ENCODE peak calls at places on chromosomes 7 and 10, in seven cellular contexts. One of them, this sample, is unnamed.

GRCh38 chr10:126351021-126351420 is 37.3 kb downstream of the ADAM12 start:
- DNase-seq in hepatocyte: no peak
- DNase-seq in tibial nerve: no peak
- DNase-seq in PC-3: no peak
- DNase-seq in GM10248: no peak
- DNase-seq in AG09319: no peak
- DNase-seq in chondrocyte: no peak
- DNase-seq in this sample: no peak

GRCh38 chr10:74896788-74897527 is 70.6 kb downstream of the KAT6B start:
- DNase-seq in PC-3: no peak
- DNase-seq in hepatocyte: no peak
- DNase-seq in chondrocyte: no peak
- DNase-seq in AG09319: no peak
- DNase-seq in tibial nerve: no peak
- DNase-seq in GM10248: no peak
- DNase-seq in this sample: no peak

GRCh38 chr10:20953120-20953519 is 56.0 kb upstream of the NEBL start:
- DNase-seq in chondrocyte: no peak
- DNase-seq in PC-3: no peak
- DNase-seq in tibial nerve: no peak
- DNase-seq in hepatocyte: no peak
- DNase-seq in AG09319: no peak
- DNase-seq in GM10248: no peak
- DNase-seq in this sample: no peak

GRCh38 chr10:6600224-6600987 is 20.3 kb upstream of the PRKCQ start:
- DNase-seq in AG09319: no peak
- DNase-seq in hepatocyte: no peak
- DNase-seq in chondrocyte: no peak
- DNase-seq in tibial nerve: no peak
- DNase-seq in GM10248: no peak
- DNase-seq in PC-3: no peak
- DNase-seq in this sample: no peak

GRCh38 chr7:71521506-71521905 is 389.6 kb downstream of the GALNT17 start:
- DNase-seq in AG09319: no peak
- DNase-seq in hepatocyte: no peak
- DNase-seq in GM10248: no peak
- DNase-seq in tibial nerve: peak; percentile 43
- DNase-seq in PC-3: no peak
- DNase-seq in chondrocyte: no peak
- DNase-seq in this sample: no peak

GRCh38 chr10:70462349-70462984 is 16.1 kb upstream of the PALD1 start:
- DNase-seq in PC-3: peak; percentile 97
- DNase-seq in chondrocyte: no peak
- DNase-seq in hepatocyte: no peak
- DNase-seq in AG09319: no peak
- DNase-seq in tibial nerve: peak; percentile 43
- DNase-seq in GM10248: no peak
- DNase-seq in this sample: no peak

GRCh38 chr7:120402801-120403200 is 129.8 kb downstream of the KCND2 start:
- DNase-seq in GM10248: no peak
- DNase-seq in PC-3: peak; percentile 59
- DNase-seq in hepatocyte: no peak
- DNase-seq in AG09319: no peak
- DNase-seq in chondrocyte: no peak
- DNase-seq in tibial nerve: no peak
- DNase-seq in this sample: no peak

GRCh38 chr10:42899036-42899435 is 116.4 kb downstream of the BMS1 start:
- DNase-seq in PC-3: no peak
- DNase-seq in hepatocyte: no peak
- DNase-seq in GM10248: no peak
- DNase-seq in tibial nerve: no peak
- DNase-seq in AG09319: no peak
- DNase-seq in chondrocyte: no peak
- DNase-seq in this sample: no peak

GRCh38 chr7:69849268-69849667 is 251.0 kb downstream of the AUTS2 start:
- DNase-seq in AG09319: no peak
- DNase-seq in hepatocyte: no peak
- DNase-seq in chondrocyte: no peak
- DNase-seq in tibial nerve: no peak
- DNase-seq in GM10248: no peak
- DNase-seq in PC-3: no peak
- DNase-seq in this sample: no peak

GRCh38 chr10:106555599-106555998 is 608.9 kb downstream of the SORCS1 start:
- DNase-seq in AG09319: no peak
- DNase-seq in chondrocyte: no peak
- DNase-seq in hepatocyte: no peak
- DNase-seq in tibial nerve: no peak
- DNase-seq in PC-3: peak; percentile 32
- DNase-seq in GM10248: no peak
- DNase-seq in this sample: no peak

GRCh38 chr10:20443094-20443493 is 454.0 kb downstream of the NEBL start:
- DNase-seq in PC-3: no peak
- DNase-seq in AG09319: no peak
- DNase-seq in chondrocyte: no peak
- DNase-seq in GM10248: no peak
- DNase-seq in hepatocyte: no peak
- DNase-seq in tibial nerve: no peak
- DNase-seq in this sample: no peak

GRCh38 chr10:58775960-58776574 is 263.4 kb downstream of the BICC1 start:
- DNase-seq in chondrocyte: no peak
- DNase-seq in PC-3: peak; percentile 64
- DNase-seq in hepatocyte: no peak
- DNase-seq in AG09319: no peak
- DNase-seq in tibial nerve: no peak
- DNase-seq in GM10248: no peak
- DNase-seq in this sample: no peak

GRCh38 chr10:34109952-34110702 is 705.0 kb downstream of the PARD3 start:
- DNase-seq in tibial nerve: no peak
- DNase-seq in hepatocyte: no peak
- DNase-seq in GM10248: no peak
- DNase-seq in PC-3: peak; percentile 97
- DNase-seq in AG09319: no peak
- DNase-seq in chondrocyte: no peak
- DNase-seq in this sample: no peak

GRCh38 chr10:109689785-109690184 is 233.5 kb downstream of the XPNPEP1 start:
- DNase-seq in GM10248: no peak
- DNase-seq in tibial nerve: no peak
- DNase-seq in AG09319: no peak
- DNase-seq in PC-3: no peak
- DNase-seq in hepatocyte: no peak
- DNase-seq in chondrocyte: no peak
- DNase-seq in this sample: no peak

GRCh38 chr7:22894585-22894984 is 71.9 kb upstream of the TOMM7 start:
- DNase-seq in GM10248: no peak
- DNase-seq in tibial nerve: no peak
- DNase-seq in PC-3: no peak
- DNase-seq in AG09319: no peak
- DNase-seq in chondrocyte: no peak
- DNase-seq in hepatocyte: no peak
- DNase-seq in this sample: no peak

GRCh38 chr7:150428671-150429451 is 21.6 kb upstream of the GIMAP8 start:
- DNase-seq in tibial nerve: no peak
- DNase-seq in PC-3: peak; percentile 94
- DNase-seq in GM10248: no peak
- DNase-seq in AG09319: peak; percentile 68
- DNase-seq in chondrocyte: peak; percentile 55
- DNase-seq in hepatocyte: no peak
- DNase-seq in this sample: no peak

GRCh38 chr7:27122075-27122910 is 8.3 kb downstream of the HOXA4 start:
- DNase-seq in GM10248: no peak
- DNase-seq in chondrocyte: no peak
- DNase-seq in AG09319: no peak
- DNase-seq in PC-3: no peak
- DNase-seq in hepatocyte: peak; percentile 58
- DNase-seq in tibial nerve: no peak
- DNase-seq in this sample: no peak

GRCh38 chr7:100867040-100867795 is at the start of gene TRIP6:
- DNase-seq in PC-3: peak; percentile 74
- DNase-seq in tibial nerve: peak; percentile 95
- DNase-seq in chondrocyte: no peak
- DNase-seq in AG09319: peak; percentile 88
- DNase-seq in GM10248: peak; percentile 83
- DNase-seq in hepatocyte: peak; percentile 93
- DNase-seq in this sample: peak; percentile 67

GRCh38 chr10:76811430-76811829 is 826.2 kb downstream of the KCNMA1 start:
- DNase-seq in chondrocyte: no peak
- DNase-seq in GM10248: no peak
- DNase-seq in tibial nerve: no peak
- DNase-seq in AG09319: no peak
- DNase-seq in PC-3: no peak
- DNase-seq in hepatocyte: no peak
- DNase-seq in this sample: no peak

GRCh38 chr10:97608991-97609561 is 19.6 kb downstream of the C10orf62 start:
- DNase-seq in chondrocyte: peak; percentile 47
- DNase-seq in GM10248: no peak
- DNase-seq in AG09319: no peak
- DNase-seq in tibial nerve: no peak
- DNase-seq in PC-3: no peak
- DNase-seq in hepatocyte: no peak
- DNase-seq in this sample: no peak

GRCh38 chr10:10684972-10685371 is 332.7 kb upstream of the CELF2 start:
- DNase-seq in hepatocyte: no peak
- DNase-seq in chondrocyte: no peak
- DNase-seq in tibial nerve: no peak
- DNase-seq in AG09319: no peak
- DNase-seq in PC-3: no peak
- DNase-seq in GM10248: no peak
- DNase-seq in this sample: no peak

GRCh38 chr10:10677479-10677878 is 340.2 kb upstream of the CELF2 start:
- DNase-seq in chondrocyte: no peak
- DNase-seq in tibial nerve: peak; percentile 66
- DNase-seq in AG09319: peak; percentile 25
- DNase-seq in hepatocyte: peak; percentile 72
- DNase-seq in GM10248: no peak
- DNase-seq in PC-3: peak; percentile 18
- DNase-seq in this sample: peak; percentile 51

GRCh38 chr10:10685566-10685965 is 332.1 kb upstream of the CELF2 start:
- DNase-seq in hepatocyte: no peak
- DNase-seq in PC-3: no peak
- DNase-seq in GM10248: no peak
- DNase-seq in tibial nerve: no peak
- DNase-seq in AG09319: no peak
- DNase-seq in chondrocyte: no peak
- DNase-seq in this sample: no peak

DNA sequence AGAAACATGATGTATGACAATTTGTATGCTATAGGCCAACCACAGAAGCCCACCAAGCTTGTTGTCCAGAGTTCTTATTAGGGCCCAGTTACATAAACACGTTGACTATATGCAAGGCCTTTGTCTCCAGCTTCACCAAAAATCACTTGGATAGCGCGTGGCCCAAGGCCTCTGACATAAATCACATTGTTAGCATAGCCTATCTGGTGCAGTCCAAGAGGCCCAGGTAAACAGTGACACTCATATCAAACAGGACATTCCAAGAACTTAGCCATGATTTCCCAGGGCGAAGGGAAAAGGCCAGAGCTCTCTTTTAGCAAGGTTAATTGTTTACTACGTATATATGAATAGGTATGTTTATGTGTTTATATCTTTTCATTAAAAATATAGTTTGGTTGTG is 337.2 kb upstream of the CELF2 start:
- DNase-seq in tibial nerve: no peak
- DNase-seq in GM10248: no peak
- DNase-seq in AG09319: no peak
- DNase-seq in hepatocyte: peak; percentile 26
- DNase-seq in PC-3: no peak
- DNase-seq in chondrocyte: no peak
- DNase-seq in this sample: no peak
- TF ChIP-seq CTCF in tibial nerve: no peak
- TF ChIP-seq CTCF in GM10248: no peak
- TF ChIP-seq CTCF in AG09319: no peak
- TF ChIP-seq CTCF in hepatocyte: no peak
- TF ChIP-seq CTCF in PC-3: no peak
- TF ChIP-seq CTCF in chondrocyte: no peak
- TF ChIP-seq CTCF in this sample: no peak

GRCh38 chr10:12252882-12253546 is 57.0 kb downstream of the CDC123 start:
- DNase-seq in AG09319: no peak
- DNase-seq in hepatocyte: peak; percentile 17
- DNase-seq in GM10248: peak; percentile 67
- DNase-seq in tibial nerve: no peak
- DNase-seq in PC-3: peak; percentile 22
- DNase-seq in chondrocyte: peak; percentile 9
- DNase-seq in this sample: no peak
- TF ChIP-seq CTCF in AG09319: no peak
- TF ChIP-seq CTCF in hepatocyte: peak; percentile 14
- TF ChIP-seq CTCF in GM10248: peak; percentile 60
- TF ChIP-seq CTCF in tibial nerve: no peak
- TF ChIP-seq CTCF in PC-3: peak; percentile 53
- TF ChIP-seq CTCF in chondrocyte: peak; percentile 64
- TF ChIP-seq CTCF in this sample: peak; percentile 33

DNA sequence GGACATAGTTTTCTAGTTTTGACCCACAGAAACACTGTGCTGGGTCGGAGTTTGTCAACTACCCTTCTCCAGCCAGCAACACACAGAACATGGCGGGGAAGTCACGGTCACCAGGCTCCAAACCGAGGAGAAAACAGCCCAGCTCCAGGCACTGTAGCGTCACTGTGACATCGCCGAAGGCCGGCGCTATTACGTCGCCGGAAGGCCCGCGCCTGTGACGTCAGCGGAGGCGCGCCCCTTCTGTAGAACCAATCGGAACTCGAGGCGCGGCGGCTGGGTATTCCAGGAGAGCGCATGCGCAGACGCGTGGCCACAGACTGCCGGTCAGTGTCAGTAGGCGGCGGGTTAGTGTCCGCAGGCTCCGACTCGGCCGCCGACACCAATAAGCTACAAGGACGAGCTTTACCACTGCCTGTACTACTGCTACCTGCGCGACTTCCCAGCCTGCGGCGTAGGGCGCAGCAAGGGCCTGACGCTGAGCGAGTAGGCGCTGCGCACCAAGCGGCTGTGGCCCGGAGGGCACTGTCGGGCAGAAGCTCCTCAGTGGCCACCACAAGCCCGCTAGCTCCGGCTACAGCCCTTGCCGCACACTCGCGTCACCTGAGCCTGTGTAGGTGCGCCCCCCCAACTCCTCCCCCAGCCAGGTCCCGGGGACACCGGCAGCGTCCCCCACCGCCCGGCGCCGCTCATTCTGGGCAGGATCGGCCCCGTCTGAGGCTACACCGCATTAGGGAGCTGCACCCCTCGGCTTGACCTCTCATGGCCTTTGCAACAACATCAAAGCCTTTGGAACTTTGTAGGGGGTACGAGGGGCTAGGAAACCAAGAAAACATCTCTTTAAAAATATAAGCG is 35.1 kb upstream of the SRRM3 start:
- DNase-seq in tibial nerve: peak; percentile 95
- DNase-seq in GM10248: peak; percentile 93
- DNase-seq in AG09319: peak; percentile 92
- DNase-seq in hepatocyte: peak; percentile 99
- DNase-seq in chondrocyte: peak; percentile 99
- DNase-seq in PC-3: peak; percentile 95
- DNase-seq in this sample: peak; percentile 98
- TF ChIP-seq CTCF in tibial nerve: peak; percentile 59
- TF ChIP-seq CTCF in GM10248: no peak
- TF ChIP-seq CTCF in AG09319: peak; percentile 7
- TF ChIP-seq CTCF in hepatocyte: peak; percentile 14
- TF ChIP-seq CTCF in chondrocyte: peak; percentile 68
- TF ChIP-seq CTCF in PC-3: no peak
- TF ChIP-seq CTCF in this sample: no peak

GRCh38 chr7:117446220-117446815 is 19.0 kb upstream of the ASZ1 start:
- DNase-seq in GM10248: no peak
- DNase-seq in hepatocyte: no peak
- DNase-seq in tibial nerve: no peak
- DNase-seq in AG09319: no peak
- DNase-seq in chondrocyte: no peak
- DNase-seq in PC-3: no peak
- DNase-seq in this sample: no peak
- TF ChIP-seq CTCF in GM10248: no peak
- TF ChIP-seq CTCF in hepatocyte: no peak
- TF ChIP-seq CTCF in tibial nerve: no peak
- TF ChIP-seq CTCF in AG09319: no peak
- TF ChIP-seq CTCF in chondrocyte: no peak
- TF ChIP-seq CTCF in PC-3: no peak
- TF ChIP-seq CTCF in this sample: no peak